ENCODE peak calls at places on chromosomes 4 and X, in ten cellular contexts. O is NCI-H1105; F is kidney tubule cell; C is hippocampal formation; Z is fibroblast of the conjunctiva; H is GM23248; S is ELR; T is PC-3; Y is stimulated activated CD4-positive, alpha-beta T cell treated with anti-CD3 and anti-CD28 coated beads, Interleukin-2, amount 100 ng/mL, for 24 hours; L is HuH-7.5. D is an unnamed sample.
A peak's percentile ranks its signal among the peaks of the same experiment; 100 is the strongest.

GRCh38 chr4:94714761-94715160 is 43.0 kb upstream of the BMPR1B start:
- DNase-seq in Z (no peak), L (no peak), S (peak; percentile 27), T (no peak), O (no peak), C (no peak), H (peak; percentile 91), F (no peak), Y (no peak), D (no peak)

GRCh38 chrX:39518451-39519212 is 579.1 kb downstream of the BCOR start:
- DNase-seq in S (no peak), O (no peak), C (no peak), H (peak; percentile 28), Z (no peak), T (no peak), L (no peak), Y (no peak), F (no peak), D (no peak)

GRCh38 chr4:78610546-78611214 is 59.1 kb downstream of the ANXA3 start:
- DNase-seq in Z (peak; percentile 17), L (no peak), O (no peak), T (no peak), C (no peak), H (peak; percentile 33), Y (no peak), S (peak; percentile 52), F (no peak), D (no peak)

GRCh38 chr4:84684361-84684760 is 101.4 kb downstream of the CDS1 start:
- DNase-seq in O (no peak), Z (no peak), F (no peak), Y (no peak), H (no peak), T (no peak), L (no peak), S (no peak), C (no peak), D (no peak)

GRCh38 chr4:152659806-152660205 is 20.0 kb downstream of the TMEM154 start:
- DNase-seq in F (no peak), Y (no peak), T (no peak), S (no peak), H (no peak), Z (no peak), O (no peak), C (no peak), L (no peak), D (no peak)

GRCh38 chr4:107058828-107059227 is 22.7 kb upstream of the DKK2 start:
- DNase-seq in Y (no peak), S (peak; percentile 58), O (no peak), H (peak; percentile 63), F (peak; percentile 5), Z (no peak), L (no peak), C (no peak), T (no peak), D (no peak)

GRCh38 chrX:155188786-155189185 is 27.5 kb upstream of the VBP1 start:
- DNase-seq in H (no peak), C (no peak), T (no peak), S (no peak), O (no peak), Y (no peak), F (no peak), L (no peak), Z (no peak), D (no peak)

GRCh38 chr4:56755901-56756300 is 65.6 kb downstream of the SPINK2 start:
- DNase-seq in S (peak; percentile 85), T (peak; percentile 70), O (no peak), L (no peak), Z (no peak), Y (no peak), C (no peak), F (no peak), H (peak; percentile 58), D (no peak)

GRCh38 chr4:142850478-142850877 is 4.4 kb upstream of the INPP4B start:
- DNase-seq in L (no peak), Y (no peak), F (peak; percentile 13), C (no peak), S (peak; percentile 36), Z (no peak), T (peak; percentile 47), O (no peak), H (peak; percentile 32), D (no peak)

GRCh38 chr4:110533940-110534339 is 58.0 kb downstream of the ENPEP start:
- DNase-seq in Z (peak; percentile 95), O (no peak), Y (no peak), S (peak; percentile 96), T (peak; percentile 90), F (peak; percentile 95), H (peak; percentile 96), C (no peak), L (no peak), D (no peak)

GRCh38 chr4:65416875-65417274 is 253.4 kb downstream of the EPHA5 start:
- DNase-seq in O (peak; percentile 91), Y (no peak), H (no peak), Z (no peak), F (no peak), L (no peak), C (peak; percentile 6), T (peak; percentile 82), S (no peak), D (no peak)